ENCODE peak calls at places on chromosomes 1 and 21, in nine cellular contexts. E is HCT116, A is GM23338, S is GM23248, R is OCI-LY7, U is PC-3, Y is neural progenitor cell, F is hepatocyte, G is MM.1S. Z is an unnamed sample.

GRCh38 chr1:12012560-12013316 is 6.6 kb upstream of the MIIP start:
- DNase-seq in E (no peak), A (no peak), S (no peak), R (no peak), U (no peak), Y (no peak), F (no peak), G (no peak), Z (no peak)

GRCh38 chr1:48222501-48223242 is at the start of gene SLC5A9:
- DNase-seq in E (no peak), A (no peak), S (no peak), R (no peak), U (no peak), Y (no peak), F (peak), G (no peak), Z (no peak)

GRCh38 chr1:78304766-78305165 is 186.0 kb upstream of the PTGFR start:
- DNase-seq in E (no peak), A (no peak), S (no peak), R (no peak), U (no peak), Y (no peak), F (no peak), G (no peak), Z (no peak)

GRCh38 chr1:57254006-57254405 is 169.9 kb downstream of the DAB1 start:
- DNase-seq in E (no peak), A (no peak), S (peak), R (no peak), U (no peak), Y (no peak), F (no peak), G (no peak), Z (no peak)

GRCh38 chr21:41894922-41895557 is 15.9 kb upstream of the PRDM15 start:
- DNase-seq in E (no peak), A (no peak), S (no peak), R (no peak), U (peak), Y (no peak), F (peak), G (no peak), Z (no peak)

GRCh38 chr1:234231061-234231892 is 142.0 kb upstream of the COA6 start:
- DNase-seq in E (no peak), A (peak), S (no peak), R (no peak), U (no peak), Y (no peak), F (no peak), G (no peak), Z (no peak)

GRCh38 chr1:23177438-23178380 is 9.1 kb upstream of the LUZP1 start:
- DNase-seq in E (no peak), A (peak), S (peak), R (peak), U (peak), Y (peak), F (peak), G (peak), Z (peak)

GRCh38 chr1:29504266-29504665 is 267.9 kb downstream of the PTPRU start:
- DNase-seq in E (no peak), A (no peak), S (peak), R (no peak), U (no peak), Y (no peak), F (no peak), G (no peak), Z (no peak)

GRCh38 chr1:164137273-164137947 is 421.6 kb upstream of the PBX1 start:
- DNase-seq in E (no peak), A (no peak), S (no peak), R (no peak), U (no peak), Y (peak), F (no peak), G (peak), Z (no peak)

GRCh38 chr1:208844158-208844557 is 600.0 kb upstream of the PLXNA2 start:
- DNase-seq in E (no peak), A (no peak), S (no peak), R (no peak), U (no peak), Y (no peak), F (no peak), G (no peak), Z (no peak)

GRCh38 chr1:157932082-157932481 is 61.4 kb upstream of the KIRREL1 start:
- DNase-seq in E (no peak), A (no peak), S (peak), R (no peak), U (peak), Y (no peak), F (no peak), G (no peak), Z (no peak)

GRCh38 chr1:203636306-203636705 is 9.7 kb downstream of the ATP2B4 start:
- DNase-seq in E (no peak), A (no peak), S (peak), R (no peak), U (peak), Y (no peak), F (no peak), G (no peak), Z (no peak)

GRCh38 chr1:24970399-24970753 is 40.3 kb upstream of the RUNX3 start:
- DNase-seq in E (no peak), A (peak), S (peak), R (no peak), U (peak), Y (peak), F (peak), G (no peak), Z (no peak)

GRCh38 chr1:29973406-29973805 is 737.1 kb downstream of the PTPRU start:
- DNase-seq in E (no peak), A (peak), S (no peak), R (no peak), U (no peak), Y (no peak), F (no peak), G (no peak), Z (no peak)

GRCh38 chr1:47440849-47441170 is 3.0 kb downstream of the FOXD2 start:
- DNase-seq in E (no peak), A (no peak), S (no peak), R (no peak), U (no peak), Y (no peak), F (no peak), G (no peak), Z (no peak)

GRCh38 chr1:202807367-202807925 is 775 bp downstream of the KDM5B start:
- DNase-seq in E (no peak), A (peak), S (peak), R (no peak), U (no peak), Y (peak), F (peak), G (no peak), Z (peak)

GRCh38 chr21:26806734-26807372 is 38.4 kb downstream of the ADAMTS1 start:
- DNase-seq in E (no peak), A (no peak), S (peak), R (no peak), U (peak), Y (no peak), F (no peak), G (no peak), Z (no peak)

GRCh38 chr1:64962447-64962846 is 3.9 kb downstream of the JAK1 start:
- DNase-seq in E (no peak), A (no peak), S (no peak), R (peak), U (no peak), Y (no peak), F (no peak), G (no peak), Z (no peak)

GRCh38 chr21:35197191-35197590 is 148.1 kb upstream of the RUNX1 start:
- DNase-seq in E (no peak), A (no peak), S (peak), R (no peak), U (peak), Y (no peak), F (no peak), G (no peak), Z (no peak)

GRCh38 chr21:35191754-35192153 is 142.7 kb upstream of the RUNX1 start:
- DNase-seq in E (no peak), A (no peak), S (no peak), R (no peak), U (no peak), Y (no peak), F (no peak), G (no peak), Z (no peak)

GRCh38 chr21:35196128-35196527 is 147.0 kb upstream of the RUNX1 start:
- DNase-seq in E (no peak), A (no peak), S (no peak), R (no peak), U (no peak), Y (no peak), F (no peak), G (no peak), Z (no peak)

GRCh38 chr21:35198004-35198403 is 148.9 kb upstream of the RUNX1 start:
- DNase-seq in E (peak), A (no peak), S (peak), R (no peak), U (peak), Y (no peak), F (peak), G (no peak), Z (no peak)

GRCh38 chr21:35195232-35195631 is 146.1 kb upstream of the RUNX1 start:
- DNase-seq in E (no peak), A (no peak), S (peak), R (no peak), U (peak), Y (no peak), F (no peak), G (no peak), Z (no peak)
- TF ChIP-seq EZH2phosphoT487 in E (no peak), A (no peak), S (no peak), R (no peak), U (no peak), Y (no peak), F (no peak), G (no peak), Z (no peak)

GRCh38 chr1:221392453-221392852 is 349.4 kb downstream of the DUSP10 start:
- DNase-seq in E (no peak), A (no peak), S (peak), R (no peak), U (peak), Y (no peak), F (no peak), G (no peak), Z (no peak)

GRCh38 chr1:221397141-221397540 is 344.7 kb downstream of the DUSP10 start:
- DNase-seq in E (no peak), A (no peak), S (no peak), R (no peak), U (peak), Y (no peak), F (no peak), G (no peak), Z (no peak)

GRCh38 chr1:221396526-221396925 is 345.4 kb downstream of the DUSP10 start:
- DNase-seq in E (no peak), A (no peak), S (no peak), R (no peak), U (no peak), Y (no peak), F (no peak), G (no peak), Z (no peak)

GRCh38 chr1:221397606-221398005 is 344.3 kb downstream of the DUSP10 start:
- DNase-seq in E (no peak), A (no peak), S (no peak), R (no peak), U (peak), Y (no peak), F (no peak), G (peak), Z (no peak)

GRCh38 chr1:221394011-221394544 is 347.8 kb downstream of the DUSP10 start:
- DNase-seq in E (no peak), A (no peak), S (peak), R (no peak), U (peak), Y (no peak), F (no peak), G (no peak), Z (peak)
- TF ChIP-seq EZH2phosphoT487 in E (no peak), A (no peak), S (no peak), R (no peak), U (no peak), Y (no peak), F (no peak), G (no peak), Z (no peak)

GRCh38 chr1:206801467-206801866 is 29.2 kb upstream of the IL10 start:
- DNase-seq in E (no peak), A (no peak), S (no peak), R (no peak), U (no peak), Y (no peak), F (no peak), G (no peak), Z (no peak)

GRCh38 chr1:206797534-206798383 is 25.5 kb upstream of the IL10 start:
- DNase-seq in E (no peak), A (peak), S (peak), R (peak), U (peak), Y (peak), F (peak), G (no peak), Z (peak)

GRCh38 chr1:206800411-206800810 is 28.1 kb upstream of the IL10 start:
- DNase-seq in E (no peak), A (no peak), S (peak), R (no peak), U (no peak), Y (no peak), F (no peak), G (no peak), Z (no peak)

GRCh38 chr1:206798384-206798996 is 26.2 kb upstream of the IL10 start:
- DNase-seq in E (no peak), A (no peak), S (no peak), R (no peak), U (no peak), Y (no peak), F (no peak), G (no peak), Z (no peak)

DNA sequence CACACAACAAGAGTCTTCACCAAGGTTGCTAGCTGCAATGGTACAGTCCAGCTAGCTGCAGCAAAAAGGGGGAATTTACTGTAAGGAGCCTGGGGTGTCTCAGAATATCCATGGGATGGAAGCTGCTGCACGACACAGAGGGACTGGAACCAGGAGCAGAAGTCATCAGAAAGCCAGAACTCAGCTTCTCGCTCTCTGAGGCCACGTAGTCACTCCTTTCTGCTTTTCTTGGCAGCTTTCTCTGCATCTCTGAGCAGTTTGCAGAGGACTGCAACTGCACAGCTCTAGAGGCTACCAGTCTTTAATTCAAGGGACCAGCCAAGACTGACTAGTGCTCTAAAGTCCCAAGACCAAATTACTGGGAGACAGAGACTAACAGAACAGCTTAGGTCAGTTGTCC is 27.0 kb upstream of the IL10 start:
- DNase-seq in E (no peak), A (no peak), S (peak), R (no peak), U (no peak), Y (no peak), F (no peak), G (no peak), Z (no peak)
- TF ChIP-seq EZH2phosphoT487 in E (no peak), A (no peak), S (no peak), R (no peak), U (no peak), Y (no peak), F (no peak), G (no peak), Z (no peak)

GRCh38 chr1:41592451-41593125 is 108.1 kb upstream of the EDN2 start:
- DNase-seq in E (no peak), A (no peak), S (no peak), R (no peak), U (no peak), Y (no peak), F (no peak), G (no peak), Z (no peak)
- TF ChIP-seq EZH2phosphoT487 in E (no peak), A (no peak), S (no peak), R (no peak), U (no peak), Y (no peak), F (no peak), G (no peak), Z (no peak)

Z was measured in SK-N-SH.